ENCODE peak calls at places on chromosomes 12 and 14, in five cellular contexts. N is Calu3; S is mucosa of descending colon; W is activated CD8-positive, alpha-beta memory T cell treated with anti-CD3 and anti-CD28 coated beads for 24 hours; Y is renal cortical epithelial cell. L is an unnamed sample.
A peak's percentile ranks its signal among the peaks of the same experiment; 100 is the strongest.

GRCh38 chr14:100155049-100155621 is 4.3 kb downstream of the DEGS2 start:
- DNase-seq in N (peak; percentile 54), S (peak; percentile 64), W (peak; percentile 72), Y (no peak), L (peak; percentile 77)

GRCh38 chr14:100654814-100655795 is 67.9 kb upstream of the BEGAIN start:
- DNase-seq in N (peak; percentile 71), S (peak; percentile 72), W (peak; percentile 74), Y (peak; percentile 41), L (no peak)

GRCh38 chr14:23056257-23056955 is 914 bp downstream of the CDH24 start:
- DNase-seq in N (peak; percentile 83), S (peak; percentile 79), W (peak; percentile 84), Y (peak; percentile 47), L (peak; percentile 68)

GRCh38 chr12:10652192-10652591 is 21.7 kb downstream of the STYK1 start:
- DNase-seq in N (no peak), S (no peak), W (no peak), Y (no peak), L (no peak)

GRCh38 chr12:46212108-46212982 is 56.5 kb downstream of the SLC38A1 start:
- DNase-seq in N (no peak), S (no peak), W (no peak), Y (no peak), L (no peak)

GRCh38 chr12:64007853-64008252 is 163.4 kb downstream of the SRGAP1 start:
- DNase-seq in N (no peak), S (no peak), W (no peak), Y (no peak), L (no peak)

GRCh38 chr12:122558721-122559641 is 31.9 kb downstream of the KNTC1 start:
- DNase-seq in N (no peak), S (no peak), W (no peak), Y (no peak), L (no peak)

GRCh38 chr14:50388256-50388931 is 8.3 kb downstream of the CDKL1 start:
- DNase-seq in N (peak; percentile 30), S (peak; percentile 78), W (peak; percentile 40), Y (peak; percentile 72), L (peak; percentile 38)

GRCh38 chr12:111363578-111363977 is 5.3 kb downstream of the PHETA1 start:
- DNase-seq in N (no peak), S (no peak), W (no peak), Y (peak; percentile 69), L (no peak)

GRCh38 chr14:105021656-105022275 is 883 bp upstream of the CDCA4 start:
- DNase-seq in N (peak; percentile 79), S (peak; percentile 78), W (no peak), Y (peak; percentile 44), L (no peak)

GRCh38 chr12:57166971-57167371 is 19.6 kb upstream of the LRP1-AS start:
- DNase-seq in N (peak; percentile 28), S (no peak), W (no peak), Y (peak; percentile 52), L (no peak)

GRCh38 chr14:96362071-96362964 is 823 bp downstream of the ATG2B start:
- DNase-seq in N (peak; percentile 43), S (peak; percentile 82), W (peak; percentile 65), Y (peak; percentile 74), L (no peak)

GRCh38 chr14:54822685-54823084 is 79.9 kb downstream of the GCH1 start:
- DNase-seq in N (no peak), S (no peak), W (no peak), Y (no peak), L (no peak)

GRCh38 chr12:132099739-132100138 is 44.4 kb downstream of the DDX51 start:
- DNase-seq in N (no peak), S (no peak), W (no peak), Y (no peak), L (no peak)

GRCh38 chr12:15855646-15856045 is 26.5 kb upstream of the STRAP start:
- DNase-seq in N (no peak), S (no peak), W (no peak), Y (peak; percentile 57), L (no peak)

GRCh38 chr12:10331642-10332239 is 24.1 kb downstream of the KLRD1 start:
- DNase-seq in N (peak; percentile 28), S (peak; percentile 37), W (no peak), Y (peak; percentile 57), L (peak; percentile 12)

GRCh38 chr12:120677765-120678473 is 9.0 kb upstream of the MLEC start:
- DNase-seq in N (no peak), S (no peak), W (no peak), Y (no peak), L (no peak)

GRCh38 chr12:63882844-63883243 is 38.3 kb downstream of the SRGAP1 start:
- DNase-seq in N (no peak), S (no peak), W (no peak), Y (peak; percentile 41), L (no peak)

GRCh38 chr12:124599074-124599999 is 31.9 kb upstream of the NCOR2 start:
- DNase-seq in N (peak; percentile 44), S (no peak), W (no peak), Y (peak; percentile 99), L (no peak)

GRCh38 chr12:125280482-125281377 is 215.5 kb downstream of the AACS start:
- DNase-seq in N (no peak), S (no peak), W (no peak), Y (no peak), L (peak; percentile 72)

GRCh38 chr12:84069079-84069661 is 843.4 kb downstream of the SLC6A15 start:
- DNase-seq in N (no peak), S (no peak), W (no peak), Y (no peak), L (no peak)

GRCh38 chr12:107525063-107525718 is 160.4 kb upstream of the PWP1 start:
- DNase-seq in N (no peak), S (no peak), W (peak; percentile 24), Y (no peak), L (no peak)

GRCh38 chr12:73514672-73515071 is 1023.0 kb upstream of the ATXN7L3B start:
- DNase-seq in N (no peak), S (no peak), W (no peak), Y (no peak), L (peak; percentile 45)

GRCh38 chr12:24109381-24110039 is 160.0 kb upstream of the SOX5 start:
- DNase-seq in N (no peak), S (no peak), W (no peak), Y (peak; percentile 56), L (no peak)

L was measured in iPS DF 19.7.